ENCODE peak calls at places on chromosomes 11 and 22, in four cellular contexts. One of them, this sample, is unnamed.
A peak's percentile ranks its signal among the peaks of the same experiment; 100 is the strongest.

GRCh38 chr11:78231962-78232459 is 43.3 kb downstream of the USP35 start:
- DNase-seq in fibroblast of pulmonary artery: peak; percentile 59
- DNase-seq in IMR-90: peak; percentile 83
- DNase-seq in A549: no peak
- DNase-seq in this sample: peak; percentile 53

GRCh38 chr11:76777922-76778321 is 5.2 kb upstream of the TSKU start:
- DNase-seq in fibroblast of pulmonary artery: no peak
- DNase-seq in IMR-90: no peak
- DNase-seq in A549: no peak
- DNase-seq in this sample: no peak

GRCh38 chr11:123047947-123048293 is 14.0 kb downstream of the HSPA8 start:
- DNase-seq in fibroblast of pulmonary artery: no peak
- DNase-seq in IMR-90: no peak
- DNase-seq in A549: no peak
- DNase-seq in this sample: no peak

GRCh38 chr22:17678817-17679385 is 40.3 kb downstream of the BCL2L13 start:
- DNase-seq in fibroblast of pulmonary artery: no peak
- DNase-seq in IMR-90: no peak
- DNase-seq in A549: no peak
- DNase-seq in this sample: no peak

GRCh38 chr11:119493712-119494111 is 70.7 kb upstream of the THY1 start:
- DNase-seq in fibroblast of pulmonary artery: peak; percentile 36
- DNase-seq in IMR-90: peak; percentile 25
- DNase-seq in A549: no peak
- DNase-seq in this sample: no peak

GRCh38 chr11:122105009-122105828 is 10.8 kb downstream of the BLID start:
- DNase-seq in fibroblast of pulmonary artery: no peak
- DNase-seq in IMR-90: no peak
- DNase-seq in A549: no peak
- DNase-seq in this sample: peak; percentile 48

GRCh38 chr11:74466916-74467885 is at the start of gene KCNE3:
- DNase-seq in fibroblast of pulmonary artery: peak; percentile 49
- DNase-seq in IMR-90: no peak
- DNase-seq in A549: no peak
- DNase-seq in this sample: peak; percentile 37

GRCh38 chr11:66332371-66333219 is 3.6 kb downstream of the RIN1 start:
- DNase-seq in fibroblast of pulmonary artery: no peak
- DNase-seq in IMR-90: no peak
- DNase-seq in A549: no peak
- DNase-seq in this sample: no peak

GRCh38 chr22:17237031-17237668 is 17.9 kb upstream of the ADA2 start:
- DNase-seq in fibroblast of pulmonary artery: no peak
- DNase-seq in IMR-90: no peak
- DNase-seq in A549: no peak
- DNase-seq in this sample: no peak

GRCh38 chr11:7020183-7020917 is at the start of the genes NLRP14 and ZNF214:
- DNase-seq in fibroblast of pulmonary artery: peak; percentile 94
- DNase-seq in IMR-90: peak; percentile 89
- DNase-seq in A549: peak; percentile 91
- DNase-seq in this sample: peak; percentile 98

GRCh38 chr11:35282226-35282882 is 137.0 kb downstream of the SLC1A2 start:
- DNase-seq in fibroblast of pulmonary artery: peak; percentile 47
- DNase-seq in IMR-90: peak; percentile 89
- DNase-seq in A549: no peak
- DNase-seq in this sample: peak; percentile 74

GRCh38 chr22:34490911-34491310 is 570.6 kb upstream of the LARGE1 start:
- DNase-seq in fibroblast of pulmonary artery: no peak
- DNase-seq in IMR-90: no peak
- DNase-seq in A549: no peak
- DNase-seq in this sample: no peak

GRCh38 chr22:27810566-27810965 is 9.0 kb upstream of the MN1 start:
- DNase-seq in fibroblast of pulmonary artery: peak; percentile 50
- DNase-seq in IMR-90: peak; percentile 68
- DNase-seq in A549: no peak
- DNase-seq in this sample: peak; percentile 82

GRCh38 chr11:125233736-125234275 is 69.3 kb downstream of the PKNOX2 start:
- DNase-seq in fibroblast of pulmonary artery: no peak
- DNase-seq in IMR-90: no peak
- DNase-seq in A549: no peak
- DNase-seq in this sample: no peak

GRCh38 chr11:67344264-67344663 is 9.1 kb downstream of the POLD4 start:
- DNase-seq in fibroblast of pulmonary artery: no peak
- DNase-seq in IMR-90: no peak
- DNase-seq in A549: no peak
- DNase-seq in this sample: no peak

GRCh38 chr11:23570828-23571227 is 710.6 kb upstream of the CCDC179 start:
- DNase-seq in fibroblast of pulmonary artery: peak; percentile 24
- DNase-seq in IMR-90: peak; percentile 36
- DNase-seq in A549: no peak
- DNase-seq in this sample: peak; percentile 73

GRCh38 chr22:17781319-17782031 is 7.2 kb upstream of the BID start:
- DNase-seq in fibroblast of pulmonary artery: peak; percentile 89
- DNase-seq in IMR-90: peak; percentile 94
- DNase-seq in A549: peak; percentile 68
- DNase-seq in this sample: peak; percentile 70

GRCh38 chr11:83544871-83545270 is 258.7 kb upstream of the CCDC90B start:
- DNase-seq in fibroblast of pulmonary artery: no peak
- DNase-seq in IMR-90: no peak
- DNase-seq in A549: no peak
- DNase-seq in this sample: no peak

GRCh38 chr22:19757140-19757984 is 3.2 kb upstream of the TBX1 start:
- DNase-seq in fibroblast of pulmonary artery: no peak
- DNase-seq in IMR-90: no peak
- DNase-seq in A549: no peak
- DNase-seq in this sample: no peak

GRCh38 chr11:65456418-65456817 is 33.8 kb downstream of the NEAT1 start:
- DNase-seq in fibroblast of pulmonary artery: no peak
- DNase-seq in IMR-90: no peak
- DNase-seq in A549: no peak
- DNase-seq in this sample: peak; percentile 57

GRCh38 chr11:8258289-8258688 is 5.4 kb downstream of the LMO1 start:
- DNase-seq in fibroblast of pulmonary artery: no peak
- DNase-seq in IMR-90: no peak
- DNase-seq in A549: no peak
- DNase-seq in this sample: no peak

GRCh38 chr11:13970986-13971385 is 8.5 kb downstream of the SPON1 start:
- DNase-seq in fibroblast of pulmonary artery: no peak
- DNase-seq in IMR-90: no peak
- DNase-seq in A549: peak; percentile 28
- DNase-seq in this sample: peak; percentile 68

GRCh38 chr11:109697140-109697843 is 275.3 kb downstream of the C11orf87 start:
- DNase-seq in fibroblast of pulmonary artery: peak; percentile 73
- DNase-seq in IMR-90: peak; percentile 50
- DNase-seq in A549: peak; percentile 0
- DNase-seq in this sample: peak; percentile 63

GRCh38 chr11:61153593-61154090 is 7.6 kb downstream of the VPS37C start:
- DNase-seq in fibroblast of pulmonary artery: peak; percentile 25
- DNase-seq in IMR-90: no peak
- DNase-seq in A549: no peak
- DNase-seq in this sample: no peak

GRCh38 chr22:17770180-17771077 is 3.8 kb downstream of the BID start:
- DNase-seq in fibroblast of pulmonary artery: no peak
- DNase-seq in IMR-90: no peak
- DNase-seq in A549: no peak
- DNase-seq in this sample: no peak

GRCh38 chr22:49092751-49093150 is 734.9 kb downstream of the BRD1 start:
- DNase-seq in fibroblast of pulmonary artery: no peak
- DNase-seq in IMR-90: no peak
- DNase-seq in A549: no peak
- DNase-seq in this sample: no peak

GRCh38 chr22:31496735-31497146 is 405 bp downstream of the SFI1 start:
- DNase-seq in fibroblast of pulmonary artery: peak; percentile 6
- DNase-seq in IMR-90: no peak
- DNase-seq in A549: no peak
- DNase-seq in this sample: peak; percentile 9

GRCh38 chr22:41933411-41934177 is 7.0 kb upstream of the TNFRSF13C start:
- DNase-seq in fibroblast of pulmonary artery: no peak
- DNase-seq in IMR-90: no peak
- DNase-seq in A549: no peak
- DNase-seq in this sample: no peak

GRCh38 chr11:94997437-94997836 is 23.9 kb downstream of the KDM4D start:
- DNase-seq in fibroblast of pulmonary artery: no peak
- DNase-seq in IMR-90: no peak
- DNase-seq in A549: no peak
- DNase-seq in this sample: no peak

GRCh38 chr11:134466035-134466908 is 54.2 kb upstream of the B3GAT1 start:
- DNase-seq in fibroblast of pulmonary artery: no peak
- DNase-seq in IMR-90: no peak
- DNase-seq in A549: no peak
- DNase-seq in this sample: no peak

GRCh38 chr11:112852141-112852853 is 108.9 kb upstream of the NCAM1 start:
- DNase-seq in fibroblast of pulmonary artery: peak; percentile 16
- DNase-seq in IMR-90: no peak
- DNase-seq in A549: no peak
- DNase-seq in this sample: peak; percentile 25

GRCh38 chr11:107570015-107570414 is 4.5 kb upstream of the ALKBH8 start:
- DNase-seq in fibroblast of pulmonary artery: no peak
- DNase-seq in IMR-90: no peak
- DNase-seq in A549: no peak
- DNase-seq in this sample: no peak

GRCh38 chr11:66333896-66334604 is 2.2 kb downstream of the RIN1 start:
- DNase-seq in fibroblast of pulmonary artery: no peak
- DNase-seq in IMR-90: no peak
- DNase-seq in A549: no peak
- DNase-seq in this sample: no peak

GRCh38 chr11:20388096-20389055 is 860 bp downstream of the PRMT3 start:
- DNase-seq in fibroblast of pulmonary artery: peak; percentile 5
- DNase-seq in IMR-90: no peak
- DNase-seq in A549: no peak
- DNase-seq in this sample: no peak

GRCh38 chr11:84396521-84396920 is 1110.4 kb upstream of the CCDC90B start:
- DNase-seq in fibroblast of pulmonary artery: peak; percentile 3
- DNase-seq in IMR-90: no peak
- DNase-seq in A549: no peak
- DNase-seq in this sample: no peak

GRCh38 chr11:2136209-2136951 is 2.8 kb downstream of the IGF2 start:
- DNase-seq in fibroblast of pulmonary artery: no peak
- DNase-seq in IMR-90: no peak
- DNase-seq in A549: no peak
- DNase-seq in this sample: no peak
- H3K4me3 ChIP-seq in fibroblast of pulmonary artery: no peak overlapping the region
- H3K4me3 ChIP-seq in IMR-90: peak overlapping the region; percentile 16
- H3K4me3 ChIP-seq in A549: no peak overlapping the region
- H3K4me3 ChIP-seq in this sample: no peak overlapping the region

DNA sequence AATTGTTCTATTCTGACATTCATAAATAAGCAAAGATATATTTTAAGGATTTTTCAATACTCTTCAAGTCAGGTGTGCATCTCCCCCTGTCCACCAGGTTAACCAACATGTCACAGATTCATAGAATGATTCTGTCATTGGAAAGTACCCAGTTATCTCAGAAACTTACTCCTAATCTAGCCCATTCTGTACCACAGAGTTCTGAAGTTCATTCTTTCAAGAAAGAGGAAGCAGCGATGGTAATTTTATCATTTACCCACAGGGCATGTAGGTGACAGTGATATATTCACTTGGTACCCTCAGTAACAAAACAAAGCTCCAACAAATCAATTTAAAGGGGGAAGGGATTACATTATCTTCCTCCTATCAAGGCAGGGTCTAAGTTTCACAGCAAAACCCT is 18.9 kb upstream of the MPPED2 start:
- DNase-seq in fibroblast of pulmonary artery: no peak
- DNase-seq in IMR-90: no peak
- DNase-seq in A549: no peak
- DNase-seq in this sample: no peak
- TF ChIP-seq CTCF in fibroblast of pulmonary artery: no peak
- TF ChIP-seq CTCF in IMR-90: no peak
- TF ChIP-seq CTCF in A549: no peak
- TF ChIP-seq CTCF in this sample: no peak

GRCh38 chr22:38270091-38270972 is 2.5 kb downstream of the TMEM184B start:
- DNase-seq in fibroblast of pulmonary artery: no peak
- DNase-seq in IMR-90: peak; percentile 14
- DNase-seq in A549: no peak
- DNase-seq in this sample: no peak

GRCh38 chr22:38271927-38272372 is 860 bp downstream of the TMEM184B start:
- DNase-seq in fibroblast of pulmonary artery: no peak
- DNase-seq in IMR-90: no peak
- DNase-seq in A549: no peak
- DNase-seq in this sample: no peak

GRCh38 chr22:38269466-38269865 is 3.3 kb downstream of the TMEM184B start:
- DNase-seq in fibroblast of pulmonary artery: no peak
- DNase-seq in IMR-90: no peak
- DNase-seq in A549: no peak
- DNase-seq in this sample: no peak

GRCh38 chr22:38272373-38273134 is at the start of gene TMEM184B:
- DNase-seq in fibroblast of pulmonary artery: peak; percentile 73
- DNase-seq in IMR-90: peak; percentile 58
- DNase-seq in A549: peak; percentile 46
- DNase-seq in this sample: peak; percentile 62

DNA sequence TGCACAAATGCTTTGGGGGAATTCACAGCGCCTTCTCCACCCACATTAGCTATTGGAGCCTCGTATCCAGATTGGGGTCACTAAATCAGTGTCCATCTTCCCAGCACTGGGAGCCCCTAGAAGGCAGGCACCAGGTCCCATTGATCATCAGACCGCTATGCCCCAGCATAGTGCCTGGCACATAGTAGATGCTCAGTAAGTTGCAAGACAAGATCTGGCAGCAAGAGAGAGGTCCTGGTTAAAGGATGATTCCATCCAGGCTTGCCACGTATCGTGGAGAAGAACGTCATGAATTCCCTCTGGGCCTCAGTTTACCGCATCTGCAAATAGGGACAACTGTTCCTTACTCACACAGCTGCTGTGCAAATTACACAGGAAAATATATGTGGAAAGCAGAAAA is 1.7 kb downstream of the TMEM184B start:
- DNase-seq in fibroblast of pulmonary artery: no peak
- DNase-seq in IMR-90: no peak
- DNase-seq in A549: no peak
- DNase-seq in this sample: no peak
- H3K4me3 ChIP-seq in fibroblast of pulmonary artery: peak overlapping the region; percentile 89
- H3K4me3 ChIP-seq in IMR-90: no peak overlapping the region
- H3K4me3 ChIP-seq in A549: no peak overlapping the region
- H3K4me3 ChIP-seq in this sample: peak overlapping the region; percentile 79

GRCh38 chr11:92342034-92342433 is 117.4 kb downstream of the FAT3 start:
- DNase-seq in fibroblast of pulmonary artery: no peak
- DNase-seq in IMR-90: no peak
- DNase-seq in A549: no peak
- DNase-seq in this sample: no peak

GRCh38 chr11:92342886-92343285 is 118.3 kb downstream of the FAT3 start:
- DNase-seq in fibroblast of pulmonary artery: no peak
- DNase-seq in IMR-90: no peak
- DNase-seq in A549: no peak
- DNase-seq in this sample: no peak

GRCh38 chr11:92346220-92346619 is 121.6 kb downstream of the FAT3 start:
- DNase-seq in fibroblast of pulmonary artery: no peak
- DNase-seq in IMR-90: no peak
- DNase-seq in A549: no peak
- DNase-seq in this sample: no peak

DNA sequence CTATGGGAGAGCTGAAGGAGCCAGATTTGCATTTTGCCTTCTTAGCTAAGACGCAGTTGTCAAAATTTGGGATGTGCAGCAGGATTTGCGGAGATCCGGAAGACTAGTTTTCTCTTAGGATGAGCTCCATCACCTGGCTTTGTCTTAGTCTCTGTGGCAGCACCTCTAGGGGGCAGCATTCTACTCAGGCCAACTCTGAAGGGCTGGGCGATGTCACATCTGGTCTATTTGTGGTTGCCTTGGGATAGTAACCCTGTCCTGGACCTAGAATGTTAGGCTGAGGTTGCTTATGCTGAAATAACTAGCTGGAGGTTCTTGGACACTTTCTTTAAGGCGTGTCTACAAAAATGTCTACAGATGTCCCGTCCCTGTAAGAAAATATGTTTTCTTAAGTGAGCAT is 116.2 kb downstream of the FAT3 start:
- DNase-seq in fibroblast of pulmonary artery: peak; percentile 7
- DNase-seq in IMR-90: peak; percentile 2
- DNase-seq in A549: no peak
- DNase-seq in this sample: peak; percentile 23
- TF ChIP-seq CTCF in fibroblast of pulmonary artery: peak; percentile 20
- TF ChIP-seq CTCF in IMR-90: peak; percentile 12
- TF ChIP-seq CTCF in A549: peak; percentile 24
- TF ChIP-seq CTCF in this sample: peak; percentile 50